ENCODE peak calls at places on chromosomes 7 and 10, in five cellular contexts. J is adrenal gland, N is brain microvascular endothelial cell, W is upper lobe of right lung, K is body of pancreas. Y is an unnamed sample. For H3K36me3, the result is how much of the 10 kb centered on the place peaks cover.

GRCh38 chr7:26042237-26042636 is 109.8 kb upstream of the NFE2L3 start:
- DNase-seq in J (no peak), K (no peak), N (no peak), W (no peak), Y (no peak)

GRCh38 chr7:29614229-29614628 is 50.6 kb downstream of the PRR15 start:
- DNase-seq in K (no peak), W (no peak), N (no peak), J (no peak), Y (no peak)

GRCh38 chr10:9198611-9199010 is 1144.1 kb downstream of the GATA3 start:
- DNase-seq in J (no peak), W (no peak), N (peak), K (no peak), Y (no peak)

GRCh38 chr7:147524726-147525245 is 1065.8 kb upstream of the C7orf33 start:
- DNase-seq in J (no peak), N (no peak), K (no peak), W (no peak), Y (no peak)

GRCh38 chr7:25894002-25894901 is 257.7 kb upstream of the NFE2L3 start:
- DNase-seq in K (peak), W (no peak), N (no peak), J (peak), Y (peak)

GRCh38 chr7:120360918-120361317 is 87.9 kb downstream of the KCND2 start:
- DNase-seq in K (no peak), N (no peak), J (no peak), W (no peak), Y (no peak)

GRCh38 chr10:59585046-59585700 is 124.5 kb downstream of the SLC16A9 start:
- DNase-seq in N (no peak), K (no peak), W (no peak), J (peak), Y (no peak)

GRCh38 chr7:76185187-76185915 is 16.3 kb upstream of the SRRM3 start:
- DNase-seq in J (no peak), K (no peak), W (no peak), N (no peak), Y (peak)

GRCh38 chr7:108613147-108613948 is 43.7 kb downstream of the DNAJB9 start:
- DNase-seq in N (peak), W (no peak), K (no peak), J (no peak), Y (no peak)

GRCh38 chr10:100020161-100020882 is 10.6 kb upstream of the DNMBP start:
- DNase-seq in N (no peak), W (no peak), K (no peak), J (no peak), Y (no peak)

GRCh38 chr10:37885850-37886249 is 28.4 kb upstream of the ZNF248 start:
- DNase-seq in N (no peak), W (no peak), K (no peak), J (no peak), Y (no peak)

GRCh38 chr10:47371629-47372485 is 12.2 kb downstream of the ZNF488 start:
- DNase-seq in W (no peak), N (no peak), K (no peak), J (no peak), Y (peak)

GRCh38 chr7:11185179-11185578 is 211.5 kb downstream of the PHF14 start:
- DNase-seq in N (no peak), J (no peak), K (no peak), W (no peak), Y (peak)

GRCh38 chr7:158096582-158096981 is 491.0 kb downstream of the PTPRN2 start:
- DNase-seq in N (no peak), J (no peak), W (no peak), K (no peak), Y (peak)

GRCh38 chr7:79272066-79272669 is 181.3 kb downstream of the MAGI2 start:
- DNase-seq in W (no peak), K (no peak), N (no peak), J (no peak), Y (no peak)

GRCh38 chr7:116227678-116228239 is 17.4 kb downstream of the TES start:
- DNase-seq in J (no peak), W (no peak), K (no peak), N (peak), Y (no peak)

GRCh38 chr10:123144697-123145541 is 3.0 kb upstream of the HMX2 start:
- DNase-seq in J (no peak), N (no peak), K (no peak), W (no peak), Y (peak)

GRCh38 chr10:92712016-92712889 is 22.5 kb downstream of the HHEX start:
- DNase-seq in J (no peak), N (peak), K (no peak), W (no peak), Y (no peak)

GRCh38 chr10:3897156-3897555 is 112.1 kb upstream of the KLF6 start:
- DNase-seq in K (no peak), J (no peak), N (peak), W (no peak), Y (no peak)

GRCh38 chr7:1318661-1319060 is 86.0 kb downstream of the UNCX start:
- DNase-seq in J (no peak), K (no peak), N (no peak), W (peak), Y (peak)

GRCh38 chr7:7792089-7792488 is 73.7 kb upstream of the RPA3 start:
- DNase-seq in J (no peak), N (no peak), K (no peak), W (no peak), Y (no peak)

GRCh38 chr7:44534501-44534900 is 6.6 kb downstream of the NPC1L1 start:
- DNase-seq in N (no peak), W (no peak), J (no peak), K (peak), Y (peak)

GRCh38 chr7:39413866-39414668 is 152.1 kb upstream of the YAE1 start:
- DNase-seq in W (peak), J (peak), N (peak), K (peak), Y (peak)

GRCh38 chr10:30270247-30270646 is 78.8 kb downstream of the MTPAP start:
- DNase-seq in K (no peak), J (no peak), N (no peak), W (no peak), Y (no peak)

GRCh38 chr10:84608126-84608525 is 279.7 kb downstream of the CCSER2 start:
- DNase-seq in N (no peak), K (no peak), W (no peak), J (no peak), Y (no peak)

GRCh38 chr10:77827383-77827782 is 99.2 kb downstream of the DLG5 start:
- DNase-seq in J (no peak), N (no peak), K (no peak), W (no peak), Y (no peak)

DNA sequence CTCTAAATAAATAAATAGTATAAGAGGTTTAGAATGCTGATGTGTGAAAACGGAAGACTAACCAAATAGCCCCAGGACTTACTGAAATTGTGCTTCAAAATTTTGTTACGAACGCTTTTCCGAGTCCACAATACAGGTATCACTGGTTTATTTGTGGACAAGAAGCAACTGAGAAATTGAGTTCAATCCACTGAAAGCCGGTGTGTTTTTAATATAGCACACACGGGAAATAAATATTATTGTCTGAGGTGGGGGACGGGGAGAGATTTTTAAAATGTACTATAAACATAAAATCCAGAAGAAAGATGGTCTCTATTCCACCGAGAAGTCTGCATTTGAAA is 598 bp downstream of the SLC16A12 start:
- DNase-seq in W (no peak), N (no peak), K (no peak), J (no peak), Y (no peak)
- H3K4me3 ChIP-seq in W (peak), N (peak), K (peak), J (no peak), Y (peak)

GRCh38 chr7:103325744-103326143 is 18.8 kb downstream of the DNAJC2 start:
- DNase-seq in K (no peak), N (no peak), J (no peak), W (no peak), Y (no peak)
- H3K36me3 ChIP-seq in K (under half), N (half or more), J (under half), W (half or more), Y (under half)

GRCh38 chr10:24046060-24046459 is 162.9 kb upstream of the KIAA1217 start:
- DNase-seq in K (no peak), W (no peak), N (no peak), J (no peak), Y (no peak)

GRCh38 chr10:24042884-24043283 is 166.1 kb upstream of the KIAA1217 start:
- DNase-seq in N (no peak), J (no peak), W (no peak), K (no peak), Y (no peak)

GRCh38 chr10:24047201-24047600 is 161.7 kb upstream of the KIAA1217 start:
- DNase-seq in W (no peak), N (no peak), K (no peak), J (no peak), Y (no peak)
- H3K4me3 ChIP-seq in W (no peak), N (no peak), K (no peak), J (no peak), Y (no peak)

DNA sequence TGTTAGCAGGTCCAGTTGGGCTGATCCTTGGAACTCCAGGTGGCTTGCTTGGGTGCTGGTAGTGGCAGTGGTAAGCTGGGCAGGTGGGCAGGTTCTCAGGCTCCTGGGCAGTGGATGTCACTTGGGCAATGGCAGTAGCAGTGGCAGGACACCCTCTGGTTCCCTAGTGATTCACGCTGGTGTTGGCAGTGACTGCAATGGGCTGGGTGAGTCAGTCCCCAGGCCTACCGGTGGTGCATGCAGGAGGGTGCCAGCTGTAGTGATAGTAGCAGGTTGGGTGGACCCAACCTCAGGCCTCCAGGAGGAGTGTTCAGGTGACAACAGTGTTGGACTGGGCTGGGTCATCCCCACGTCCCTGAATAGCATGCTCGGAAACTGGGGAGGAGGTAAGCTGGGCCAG is 189.2 kb downstream of the ZEB1 start:
- DNase-seq in N (no peak), W (no peak), K (no peak), J (no peak), Y (no peak)
- H3K36me3 ChIP-seq in N (under half), W (under half), K (under half), J (under half), Y (under half)

GRCh38 chr7:82442492-82443043 is 1.0 kb downstream of the CACNA2D1 start:
- DNase-seq in N (peak), K (no peak), J (peak), W (no peak), Y (peak)
- H3K4me3 ChIP-seq in N (peak), K (peak), J (peak), W (peak), Y (peak)

GRCh38 chr7:102421706-102422105 is 11.7 kb upstream of the ORAI2 start:
- DNase-seq in N (no peak), J (no peak), W (no peak), K (no peak), Y (no peak)

GRCh38 chr7:102416406-102416805 is 17.0 kb upstream of the ORAI2 start:
- DNase-seq in K (no peak), W (no peak), N (no peak), J (no peak), Y (no peak)

GRCh38 chr7:102415685-102416225 is 17.6 kb upstream of the ORAI2 start:
- DNase-seq in N (no peak), J (peak), K (no peak), W (no peak), Y (no peak)

GRCh38 chr7:102417105-102417504 is 16.3 kb upstream of the ORAI2 start:
- DNase-seq in W (no peak), K (no peak), J (no peak), N (no peak), Y (no peak)

DNA sequence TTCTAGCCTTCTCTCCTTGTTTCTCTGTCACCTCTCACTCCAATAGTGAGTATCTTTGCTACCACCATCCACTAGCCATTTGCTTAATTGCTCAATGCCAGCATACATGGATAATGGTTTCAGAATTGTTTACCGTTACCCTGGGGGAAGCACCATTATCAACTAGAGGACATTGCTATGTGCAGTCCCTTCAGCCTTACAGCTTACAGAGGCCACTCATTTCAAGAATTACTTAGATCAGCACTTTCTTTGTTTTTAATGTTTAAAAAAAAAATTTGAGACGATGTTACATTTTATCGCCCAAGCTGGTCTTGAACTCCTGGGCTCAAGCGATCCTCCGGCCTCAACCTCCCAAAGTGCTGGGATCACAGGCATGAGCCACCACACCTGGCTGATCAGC is 14.8 kb upstream of the ORAI2 start:
- DNase-seq in J (no peak), N (no peak), W (no peak), K (no peak), Y (no peak)
- H3K36me3 ChIP-seq in J (under half), N (under half), W (under half), K (under half), Y (under half)

GRCh38 chr10:28940158-28940888 is 263.0 kb downstream of the BAMBI start:
- DNase-seq in J (no peak), N (no peak), K (no peak), W (no peak), Y (no peak)
- H3K4me3 ChIP-seq in J (no peak), N (no peak), K (no peak), W (no peak), Y (no peak)

DNA sequence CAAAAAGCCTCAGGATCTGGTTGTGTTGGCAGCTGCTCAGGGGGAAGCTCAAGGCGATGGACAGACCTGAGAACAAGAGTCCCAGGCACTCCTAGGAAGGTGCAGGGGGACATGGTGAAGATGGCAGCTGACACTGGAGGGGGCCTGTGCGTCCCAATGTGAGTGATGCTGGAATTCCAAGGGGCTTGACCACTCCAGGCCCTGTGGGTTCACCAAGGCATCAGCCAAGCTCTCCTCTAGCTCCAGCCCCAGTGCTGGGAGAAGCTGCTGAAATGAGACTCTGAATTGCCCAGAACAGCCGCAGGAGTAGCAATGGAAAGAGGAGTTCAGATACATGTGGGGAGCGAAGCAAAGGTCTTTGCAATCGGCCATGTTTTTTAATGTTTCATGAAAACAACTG is 16.0 kb downstream of the UPP1 start:
- DNase-seq in W (no peak), N (no peak), J (no peak), K (no peak), Y (no peak)
- H3K36me3 ChIP-seq in W (half or more), N (half or more), J (under half), K (under half), Y (under half)

DNA sequence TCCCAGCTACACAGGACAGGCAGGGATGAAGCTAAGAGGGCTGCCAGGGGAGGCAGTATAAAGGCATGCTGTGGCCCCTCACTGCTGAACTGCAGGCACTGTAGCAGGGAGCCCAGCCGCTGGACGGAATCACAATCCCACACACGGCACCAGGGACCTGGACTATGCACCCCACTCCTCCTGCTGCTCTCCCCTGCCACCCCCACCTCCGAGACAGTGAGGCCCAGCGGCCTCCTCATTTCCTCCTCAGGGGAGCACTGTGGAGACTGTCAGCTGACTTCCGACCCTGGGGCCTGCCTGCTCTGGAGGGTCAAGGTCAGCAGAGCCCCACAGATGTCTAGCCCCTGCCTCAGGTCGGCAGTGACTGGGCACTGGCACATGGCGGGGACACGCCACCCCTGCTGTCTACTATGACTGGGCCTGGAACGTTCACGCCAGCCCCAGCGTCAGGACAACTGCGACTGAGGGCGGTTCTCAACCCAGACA is 92.7 kb downstream of the FAM53B start:
- DNase-seq in W (no peak), N (no peak), J (no peak), K (no peak), Y (peak)
- H3K4me3 ChIP-seq in W (no peak), N (no peak), J (no peak), K (no peak), Y (no peak)

GRCh38 chr10:95693331-95693667 is 428 bp downstream of the TCTN3 start:
- DNase-seq in N (no peak), J (no peak), K (no peak), W (no peak), Y (no peak)

GRCh38 chr10:95683966-95684365 is 9.8 kb downstream of the TCTN3 start:
- DNase-seq in K (no peak), J (no peak), N (no peak), W (no peak), Y (no peak)

GRCh38 chr10:95693668-95694534 is at the start of gene TCTN3:
- DNase-seq in J (peak), N (peak), K (peak), W (peak), Y (peak)

GRCh38 chr10:95688648-95689047 is 5.1 kb downstream of the TCTN3 start:
- DNase-seq in W (no peak), K (no peak), N (no peak), J (no peak), Y (no peak)
- H3K36me3 ChIP-seq in W (half or more), K (under half), N (half or more), J (under half), Y (under half)

Y was measured in H7.